ENCODE peak calls at places on chromosomes 5 and 9, in four cellular contexts. One of them, this sample, is unnamed.

GRCh38 chr5:138241688-138242547 is 28.8 kb upstream of the CDC23 start:
- DNase-seq in heart left ventricle: peak
- DNase-seq in heart right ventricle: peak
- DNase-seq in psoas muscle: peak
- DNase-seq in this sample: no peak

GRCh38 chr9:33452828-33453271 is 5.5 kb upstream of the AQP3 start:
- DNase-seq in heart left ventricle: peak
- DNase-seq in heart right ventricle: no peak
- DNase-seq in psoas muscle: no peak
- DNase-seq in this sample: peak

GRCh38 chr9:114894801-114895433 is 35.5 kb downstream of the TNFSF8 start:
- DNase-seq in heart left ventricle: no peak
- DNase-seq in heart right ventricle: no peak
- DNase-seq in psoas muscle: no peak
- DNase-seq in this sample: peak

GRCh38 chr5:80191991-80192398 is 63.9 kb downstream of the SERINC5 start:
- DNase-seq in heart left ventricle: peak
- DNase-seq in heart right ventricle: peak
- DNase-seq in psoas muscle: peak
- DNase-seq in this sample: no peak

GRCh38 chr5:89981871-89982773 is 427.4 kb downstream of the CETN3 start:
- DNase-seq in heart left ventricle: no peak
- DNase-seq in heart right ventricle: no peak
- DNase-seq in psoas muscle: no peak
- DNase-seq in this sample: no peak

GRCh38 chr5:68027519-68027918 is 188.0 kb upstream of the PIK3R1 start:
- DNase-seq in heart left ventricle: no peak
- DNase-seq in heart right ventricle: no peak
- DNase-seq in psoas muscle: no peak
- DNase-seq in this sample: peak

GRCh38 chr5:146521403-146522106 is 5.6 kb upstream of the GPR151 start:
- DNase-seq in heart left ventricle: no peak
- DNase-seq in heart right ventricle: no peak
- DNase-seq in psoas muscle: no peak
- DNase-seq in this sample: no peak

GRCh38 chr5:171397599-171397998 is 9.9 kb downstream of the NPM1 start:
- DNase-seq in heart left ventricle: no peak
- DNase-seq in heart right ventricle: no peak
- DNase-seq in psoas muscle: no peak
- DNase-seq in this sample: no peak

GRCh38 chr9:137406876-137407589 is 15.9 kb downstream of the EXD3 start:
- DNase-seq in heart left ventricle: peak
- DNase-seq in heart right ventricle: peak
- DNase-seq in psoas muscle: peak
- DNase-seq in this sample: peak

GRCh38 chr5:1349246-1349645 is 4.3 kb upstream of the CLPTM1L start:
- DNase-seq in heart left ventricle: no peak
- DNase-seq in heart right ventricle: no peak
- DNase-seq in psoas muscle: no peak
- DNase-seq in this sample: no peak

GRCh38 chr9:92640398-92641091 is 29.4 kb downstream of the IPPK start:
- DNase-seq in heart left ventricle: no peak
- DNase-seq in heart right ventricle: no peak
- DNase-seq in psoas muscle: no peak
- DNase-seq in this sample: no peak

GRCh38 chr5:142171270-142171669 is 62.7 kb downstream of the NDFIP1 start:
- DNase-seq in heart left ventricle: no peak
- DNase-seq in heart right ventricle: no peak
- DNase-seq in psoas muscle: no peak
- DNase-seq in this sample: no peak

GRCh38 chr9:138023394-138024124 is 146.0 kb downstream of the CACNA1B start:
- DNase-seq in heart left ventricle: no peak
- DNase-seq in heart right ventricle: no peak
- DNase-seq in psoas muscle: peak
- DNase-seq in this sample: no peak

GRCh38 chr9:133632806-133633680 is 3.1 kb upstream of the DBH start:
- DNase-seq in heart left ventricle: no peak
- DNase-seq in heart right ventricle: no peak
- DNase-seq in psoas muscle: peak
- DNase-seq in this sample: no peak

GRCh38 chr5:59640411-59640810 is 253.1 kb downstream of the PDE4D start:
- DNase-seq in heart left ventricle: peak
- DNase-seq in heart right ventricle: peak
- DNase-seq in psoas muscle: peak
- DNase-seq in this sample: peak

GRCh38 chr5:132425975-132426524 is 56.5 kb downstream of the SLC22A5 start:
- DNase-seq in heart left ventricle: no peak
- DNase-seq in heart right ventricle: no peak
- DNase-seq in psoas muscle: no peak
- DNase-seq in this sample: no peak
- H3K4me3 ChIP-seq in heart left ventricle: no peak
- H3K4me3 ChIP-seq in heart right ventricle: no peak
- H3K4me3 ChIP-seq in psoas muscle: peak
- H3K4me3 ChIP-seq in this sample: no peak

GRCh38 chr9:69292078-69292477 is 32.9 kb upstream of the ENTREP1 start:
- DNase-seq in heart left ventricle: no peak
- DNase-seq in heart right ventricle: no peak
- DNase-seq in psoas muscle: no peak
- DNase-seq in this sample: no peak
- TF ChIP-seq CTCF in heart left ventricle: no peak
- TF ChIP-seq CTCF in heart right ventricle: no peak
- TF ChIP-seq CTCF in psoas muscle: no peak
- TF ChIP-seq CTCF in this sample: no peak

GRCh38 chr5:28707706-28708105 is 1669.3 kb upstream of the CDH9 start:
- DNase-seq in heart left ventricle: no peak
- DNase-seq in heart right ventricle: no peak
- DNase-seq in psoas muscle: no peak
- DNase-seq in this sample: peak
- H3K4me3 ChIP-seq in heart left ventricle: no peak
- H3K4me3 ChIP-seq in heart right ventricle: no peak
- H3K4me3 ChIP-seq in psoas muscle: no peak
- H3K4me3 ChIP-seq in this sample: no peak

GRCh38 chr9:111657051-111657450 is 4.4 kb upstream of the GNG10 start:
- DNase-seq in heart left ventricle: no peak
- DNase-seq in heart right ventricle: no peak
- DNase-seq in psoas muscle: no peak
- DNase-seq in this sample: no peak
- TF ChIP-seq CTCF in heart left ventricle: no peak
- TF ChIP-seq CTCF in heart right ventricle: no peak
- TF ChIP-seq CTCF in psoas muscle: no peak
- TF ChIP-seq CTCF in this sample: no peak

DNA sequence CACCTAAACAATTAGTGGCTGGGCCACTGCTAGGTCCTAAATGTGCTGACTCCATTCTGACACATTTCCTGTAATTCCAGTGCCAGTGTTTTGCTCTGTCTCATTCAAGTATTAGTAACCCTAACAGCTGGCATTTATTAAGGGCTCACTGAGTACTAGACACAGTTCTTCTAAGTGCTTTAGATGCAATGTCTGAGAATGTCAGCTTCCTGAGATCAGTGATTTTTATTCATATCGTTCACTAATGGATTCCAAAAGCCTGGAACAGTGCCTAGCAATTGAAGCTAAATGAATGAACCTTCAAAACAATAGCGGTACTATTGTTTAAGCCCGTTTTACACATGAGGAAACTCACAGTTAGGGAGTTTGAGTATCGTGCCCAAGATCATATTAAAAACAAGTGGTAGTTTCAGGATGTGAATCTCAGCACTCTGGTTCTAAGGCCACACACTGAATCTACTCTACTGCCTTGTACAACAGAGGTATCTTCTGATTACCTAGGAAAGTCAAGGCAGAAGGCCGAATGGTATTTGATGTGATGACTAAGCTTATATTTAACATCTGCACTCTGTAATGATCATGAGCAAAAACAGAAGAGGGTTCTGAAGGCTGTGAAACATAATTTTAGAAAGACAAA is 304.0 kb downstream of the PJA2 start:
- DNase-seq in heart left ventricle: no peak
- DNase-seq in heart right ventricle: no peak
- DNase-seq in psoas muscle: no peak
- DNase-seq in this sample: peak
- H3K4me3 ChIP-seq in heart left ventricle: no peak
- H3K4me3 ChIP-seq in heart right ventricle: no peak
- H3K4me3 ChIP-seq in psoas muscle: no peak
- H3K4me3 ChIP-seq in this sample: no peak

DNA sequence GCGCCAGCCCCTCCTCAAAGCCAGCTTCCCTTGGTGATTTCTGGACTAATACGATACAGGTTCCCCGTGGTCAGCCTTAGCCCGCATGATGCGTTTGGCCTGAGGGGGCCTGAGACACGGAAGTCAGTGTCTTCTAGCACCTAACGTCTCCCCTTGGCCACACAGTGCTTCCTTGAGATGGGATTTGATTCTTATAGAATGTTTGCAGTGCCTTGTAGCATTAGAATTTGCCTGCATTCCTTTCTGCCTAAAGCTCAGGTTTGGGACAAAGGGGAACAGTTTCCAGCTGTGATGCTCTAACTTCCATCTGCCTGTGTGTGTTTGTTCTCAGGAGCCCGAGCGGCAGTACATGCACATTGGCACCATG is 34.4 kb downstream of the CFAP90 start:
- DNase-seq in heart left ventricle: no peak
- DNase-seq in heart right ventricle: no peak
- DNase-seq in psoas muscle: no peak
- DNase-seq in this sample: no peak
- TF ChIP-seq CTCF in heart left ventricle: no peak
- TF ChIP-seq CTCF in heart right ventricle: no peak
- TF ChIP-seq CTCF in psoas muscle: no peak
- TF ChIP-seq CTCF in this sample: no peak

This sample was measured in astrocyte of the spinal cord.